ENCODE peak calls at places on chromosomes 7 and 10, in ten cellular contexts. B is RWPE1, K is IMR-90, J is astrocyte of the spinal cord, V is cardiac fibroblast, Q is fibroblast of lung, Y is breast epithelium, C is fibroblast of pulmonary artery, Z is mesothelial cell of epicardium, M is BJ. S is an unnamed sample.

GRCh38 chr10:108556176-108556575 is 1367.1 kb downstream of the XPNPEP1 start:
- DNase-seq in M (no peak), Y (no peak), C (peak), Z (no peak), K (no peak), V (peak), J (peak), Q (peak), B (no peak), S (no peak)

GRCh38 chr7:141071260-141071854 is 2.5 kb upstream of the TMEM178B start:
- DNase-seq in C (no peak), Z (peak), V (no peak), K (no peak), Y (no peak), Q (no peak), J (peak), M (no peak), B (peak), S (no peak)

GRCh38 chr10:71838264-71839211 is 12.5 kb downstream of the PSAP start:
- DNase-seq in M (no peak), C (peak), V (peak), Z (no peak), Q (peak), Y (no peak), J (no peak), K (peak), B (peak), S (peak)

GRCh38 chr10:47276576-47277351 is 23.2 kb upstream of the GDF10 start:
- DNase-seq in V (no peak), M (no peak), J (no peak), Q (no peak), C (no peak), B (no peak), Y (no peak), Z (no peak), K (no peak), S (no peak)

GRCh38 chr10:87092356-87092860 is 2.2 kb downstream of the GLUD1 start:
- DNase-seq in M (no peak), Y (no peak), K (peak), Z (no peak), V (peak), Q (peak), J (peak), B (no peak), C (peak), S (no peak)

GRCh38 chr10:99234067-99234738 is 1.4 kb downstream of the HPSE2 start:
- DNase-seq in M (no peak), C (peak), Z (peak), V (peak), K (peak), Q (peak), B (peak), J (peak), Y (no peak), S (no peak)

GRCh38 chr7:100544949-100545635 is 6.1 kb downstream of the AGFG2 start:
- DNase-seq in B (no peak), K (peak), J (no peak), M (no peak), Y (no peak), Q (no peak), V (peak), Z (no peak), C (peak), S (peak)

GRCh38 chr7:106218546-106218945 is 66.2 kb downstream of the NAMPT start:
- DNase-seq in Z (no peak), V (peak), Y (no peak), M (no peak), J (peak), K (peak), Q (peak), B (no peak), C (peak), S (no peak)

GRCh38 chr7:154844499-154844898 is 158.4 kb downstream of the PAXIP1 start:
- DNase-seq in K (no peak), B (no peak), Y (no peak), J (no peak), Z (no peak), Q (no peak), V (no peak), M (no peak), C (no peak), S (no peak)
- TF ChIP-seq CTCF in K (no peak), B (no peak), Y (no peak), J (no peak), Z (no peak), Q (no peak), V (no peak), M (no peak), C (no peak), S (no peak)

GRCh38 chr7:117949232-117949631 is 76.0 kb upstream of the CTTNBP2 start:
- DNase-seq in M (no peak), Y (no peak), V (no peak), Q (peak), J (peak), K (peak), C (no peak), Z (no peak), B (peak), S (no peak)
- TF ChIP-seq CTCF in M (no peak), Y (no peak), V (no peak), Q (no peak), J (peak), K (no peak), C (no peak), Z (no peak), B (no peak), S (no peak)

GRCh38 chr7:2567663-2568238 is 9.0 kb downstream of the IQCE start:
- DNase-seq in Q (no peak), Z (no peak), Y (no peak), V (peak), C (peak), M (no peak), K (peak), J (peak), B (no peak), S (no peak)
- TF ChIP-seq CTCF in Q (peak), Z (no peak), Y (no peak), V (peak), C (peak), M (peak), K (peak), J (peak), B (peak), S (peak)

DNA sequence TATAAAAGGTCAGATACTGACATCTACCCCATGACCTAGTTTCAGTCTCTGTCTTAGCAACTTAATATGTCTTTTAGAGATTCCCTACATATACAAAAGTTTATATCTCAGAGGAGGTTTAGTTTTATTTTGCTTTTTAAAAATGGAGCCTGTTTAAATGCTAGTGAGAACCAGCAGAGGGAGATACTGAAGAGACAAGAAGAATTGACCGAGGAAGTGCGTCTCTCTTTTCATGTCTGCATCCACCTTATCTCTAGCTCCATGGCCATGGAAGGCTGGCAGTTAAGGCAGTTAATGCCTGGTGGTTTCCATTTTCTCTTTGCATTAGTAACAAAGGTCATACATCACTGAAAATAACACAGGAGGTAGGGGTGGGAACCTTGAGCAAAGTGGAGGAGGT is 10.7 kb downstream of the SUV39H2 start:
- DNase-seq in B (no peak), C (peak), Z (no peak), V (peak), J (no peak), M (no peak), Q (no peak), Y (no peak), K (no peak), S (no peak)
- TF ChIP-seq CTCF in B (no peak), C (peak), Z (peak), V (peak), J (peak), M (peak), Q (peak), Y (no peak), K (peak), S (no peak)

GRCh38 chr10:17375936-17376584 is 78.3 kb downstream of the ST8SIA6 start:
- DNase-seq in C (peak), B (no peak), J (no peak), Q (no peak), M (no peak), Z (no peak), K (peak), V (peak), Y (no peak), S (no peak)
- TF ChIP-seq CTCF in C (peak), B (peak), J (peak), Q (peak), M (peak), Z (peak), K (peak), V (peak), Y (no peak), S (peak)

DNA sequence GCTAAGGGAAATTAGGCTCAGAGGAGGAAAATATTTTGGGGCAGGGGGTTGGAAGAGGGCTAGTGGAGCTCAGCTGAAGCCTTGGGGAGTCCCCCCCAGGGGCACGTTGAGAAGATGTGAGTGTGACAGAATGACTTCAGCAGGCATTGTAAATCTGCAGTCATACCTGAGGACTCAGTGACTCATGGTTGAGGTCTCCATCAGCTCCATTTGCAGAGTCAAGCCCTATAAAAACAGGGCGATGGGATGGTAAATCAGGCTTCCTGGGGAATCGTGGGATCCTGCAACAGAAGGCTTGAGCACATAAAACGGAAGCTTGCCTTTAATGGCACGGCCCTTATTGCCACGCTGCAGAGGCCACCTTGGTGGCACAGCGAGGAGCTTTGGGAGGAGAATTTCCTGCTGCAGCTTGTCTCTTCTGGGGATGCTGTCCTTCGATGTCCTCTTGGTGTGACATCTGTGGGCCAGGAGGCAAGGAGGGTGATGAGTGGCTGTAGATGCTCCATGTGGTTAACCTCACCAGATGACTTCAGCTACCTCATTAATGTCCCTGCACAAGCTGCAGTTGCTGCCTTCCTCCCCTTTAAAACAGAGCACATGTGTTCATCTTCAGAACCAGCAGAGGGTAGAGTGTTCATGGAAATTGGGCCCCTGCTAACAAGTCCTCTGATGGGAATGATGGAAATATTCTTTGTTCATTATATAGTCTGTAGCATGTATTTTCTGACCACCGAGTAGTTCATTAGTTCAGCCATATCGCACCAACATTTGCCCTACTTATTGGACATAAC is 285.9 kb downstream of the LRMDA start:
- DNase-seq in Z (no peak), K (no peak), M (no peak), V (peak), Q (no peak), Y (no peak), C (peak), J (no peak), B (no peak), S (no peak)
- TF ChIP-seq CTCF in Z (no peak), K (no peak), M (no peak), V (no peak), Q (no peak), Y (no peak), C (no peak), J (peak), B (no peak), S (no peak)

DNA sequence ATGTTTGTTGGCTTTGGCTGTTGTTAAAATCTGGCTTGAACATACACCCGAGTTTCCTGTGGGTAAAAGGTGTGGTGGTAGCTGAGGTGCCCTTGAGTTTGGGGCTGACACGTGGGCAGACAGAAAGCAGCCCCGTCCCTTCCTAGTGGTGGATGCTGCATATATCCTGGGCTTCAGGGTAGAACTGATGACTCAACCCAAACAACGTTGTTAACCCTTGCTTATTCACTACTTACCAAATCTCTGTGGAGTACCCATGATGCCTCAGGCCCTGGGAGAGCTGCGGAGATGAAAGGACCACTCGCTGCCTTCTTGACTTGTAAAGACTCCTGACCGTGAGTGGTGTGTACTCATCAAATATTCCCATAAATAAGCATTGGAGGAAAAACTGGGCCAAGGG is 245.1 kb downstream of the RAB11FIP2 start:
- DNase-seq in K (no peak), J (no peak), Y (no peak), C (no peak), B (no peak), M (no peak), Z (no peak), Q (no peak), V (no peak), S (no peak)
- TF ChIP-seq CTCF in K (no peak), J (no peak), Y (no peak), C (no peak), B (no peak), M (no peak), Z (no peak), Q (no peak), V (no peak), S (no peak)

DNA sequence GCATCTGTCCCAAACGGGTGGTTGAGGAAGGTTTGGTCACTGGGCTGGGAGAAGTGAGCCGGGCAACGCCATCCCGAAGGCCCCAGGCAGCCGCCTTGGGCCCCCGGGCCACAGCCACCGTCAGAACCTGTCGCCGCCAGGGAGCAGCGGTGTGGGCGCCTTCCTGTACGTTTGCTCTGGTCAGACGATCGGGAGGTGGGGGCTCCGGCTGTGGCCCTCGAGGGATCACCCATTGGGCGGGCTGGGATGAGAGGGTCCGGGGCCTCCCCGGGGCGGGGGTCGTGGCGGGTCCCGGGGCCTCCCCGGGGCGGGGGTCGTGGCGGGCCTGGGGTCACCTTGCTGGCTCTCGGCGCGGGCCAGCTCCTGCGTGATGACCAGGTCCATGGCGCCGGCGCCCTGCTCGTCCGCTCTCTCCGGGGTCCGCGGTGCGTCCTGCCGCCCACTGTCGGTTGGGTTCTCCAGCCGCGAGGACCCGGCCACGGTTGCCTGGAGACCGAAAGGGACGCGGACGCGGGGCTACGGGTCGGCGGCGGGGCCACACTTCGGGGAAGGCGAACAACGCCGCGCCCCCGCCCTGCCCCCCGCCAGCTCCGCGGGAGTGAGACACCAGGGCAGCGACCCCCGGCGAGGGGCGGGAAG is at the start of gene CFAP46:
- DNase-seq in C (peak), K (peak), M (no peak), Q (peak), J (peak), Z (peak), B (peak), V (peak), Y (no peak), S (no peak)
- TF ChIP-seq CTCF in C (no peak), K (no peak), M (peak), Q (no peak), J (no peak), Z (no peak), B (no peak), V (no peak), Y (no peak), S (no peak)

GRCh38 chr10:58531084-58531695 is 18.5 kb downstream of the BICC1 start:
- DNase-seq in J (peak), C (peak), Z (peak), Y (no peak), K (peak), Q (peak), V (peak), B (peak), M (no peak), S (peak)
- TF ChIP-seq CTCF in J (peak), C (peak), Z (peak), Y (peak), K (peak), Q (peak), V (peak), B (peak), M (peak), S (peak)